ENCODE peak calls at places on chromosomes 3 and 15, in ten cellular contexts. F is GM23338, H is SK-N-SH, U is brain microvascular endothelial cell, N is AG09309, L is NCI-H748 treated with DMSO at 0.1 percent for 48 hours, S is NCI-H1092, V is HuH-7, G is heart right ventricle, I is ecto neural progenitor cell. P is an unnamed sample.

GRCh38 chr15:28098360-28098765 is 752 bp downstream of the OCA2 start:
- DNase-seq in F (no peak), U (no peak), S (no peak), G (no peak), V (no peak), L (no peak), N (no peak), I (no peak), H (no peak), P (no peak)

GRCh38 chr3:124207077-124207476 is 215.2 kb upstream of the ROPN1 start:
- DNase-seq in I (no peak), U (no peak), F (no peak), H (no peak), N (no peak), S (no peak), G (no peak), L (no peak), V (no peak), P (no peak)

GRCh38 chr3:78645628-78646310 is 1122.0 kb downstream of the ROBO1 start:
- DNase-seq in V (peak), U (peak), G (no peak), S (peak), N (peak), I (no peak), L (peak), F (peak), H (peak), P (no peak)

GRCh38 chr3:52782412-52783210 is 5.2 kb downstream of the ITIH1 start:
- DNase-seq in U (no peak), V (no peak), F (no peak), S (no peak), G (no peak), I (peak), H (no peak), L (no peak), N (no peak), P (no peak)

GRCh38 chr15:36468746-36469145 is 110.7 kb upstream of the CDIN1 start:
- DNase-seq in U (peak), I (no peak), H (no peak), L (no peak), S (no peak), N (peak), G (no peak), F (no peak), V (no peak), P (no peak)

GRCh38 chr15:67109141-67110034 is 44.0 kb downstream of the SMAD3 start:
- DNase-seq in I (no peak), G (peak), V (no peak), S (no peak), H (no peak), N (peak), U (peak), L (no peak), F (peak), P (peak)

GRCh38 chr3:150681037-150681436 is 22.7 kb downstream of the ERICH6 start:
- DNase-seq in N (no peak), H (no peak), F (no peak), V (no peak), L (no peak), S (no peak), U (no peak), I (no peak), G (no peak), P (no peak)

GRCh38 chr15:73048624-73049295 is 3.5 kb upstream of the NEO1 start:
- DNase-seq in G (no peak), I (no peak), U (no peak), L (no peak), F (no peak), V (no peak), S (no peak), N (no peak), H (no peak), P (no peak)

GRCh38 chr15:57118013-57118799 is 199.8 kb downstream of the TCF12 start:
- DNase-seq in H (no peak), I (no peak), F (peak), V (no peak), N (no peak), G (no peak), U (peak), S (no peak), L (no peak), P (no peak)

GRCh38 chr3:192850501-192850981 is 67.1 kb downstream of the MB21D2 start:
- DNase-seq in H (no peak), U (peak), L (no peak), I (peak), N (no peak), V (peak), F (no peak), S (no peak), G (no peak), P (no peak)

GRCh38 chr3:10485380-10485779 is 20.0 kb downstream of the ATP2B2 start:
- DNase-seq in V (no peak), G (no peak), N (no peak), F (no peak), I (no peak), H (no peak), U (no peak), S (no peak), L (no peak), P (no peak)

GRCh38 chr15:74403981-74404563 is 29.7 kb downstream of the SEMA7A start:
- DNase-seq in V (no peak), S (no peak), U (no peak), L (no peak), H (no peak), I (no peak), G (no peak), N (no peak), F (no peak), P (no peak)

GRCh38 chr3:70822777-70823176 is 510.3 kb upstream of the MDFIC2 start:
- DNase-seq in L (peak), U (no peak), G (no peak), S (no peak), H (no peak), I (no peak), V (no peak), N (no peak), F (no peak), P (no peak)

GRCh38 chr3:195046441-195046840 is 224.5 kb downstream of the XXYLT1 start:
- DNase-seq in I (no peak), L (no peak), U (no peak), N (no peak), G (no peak), V (no peak), H (no peak), F (no peak), S (no peak), P (peak)

GRCh38 chr3:87207500-87207899 is 19.6 kb upstream of the CHMP2B start:
- DNase-seq in G (no peak), V (no peak), N (peak), S (no peak), U (no peak), I (no peak), H (no peak), L (no peak), F (no peak), P (no peak)

GRCh38 chr3:185733980-185734724 is 90.7 kb downstream of the IGF2BP2 start:
- DNase-seq in I (peak), V (peak), L (peak), G (no peak), H (peak), F (peak), N (peak), U (peak), S (no peak), P (no peak)